ENCODE peak calls at places on chromosomes 3 and 15, in seven cellular contexts. One of them, this sample, is unnamed.

GRCh38 chr3:57797701-57798487 is 41.8 kb downstream of the SLMAP start:
- DNase-seq in stimulated activated CD4-positive, alpha-beta T cell treated with anti-CD3 and anti-CD28 coated beads, Interleukin-1b, Interleukin-23, amount 100 ng/mL, for 24 hours: no peak
- DNase-seq in progenitor cell of endocrine pancreas: no peak
- DNase-seq in transverse colon: no peak
- DNase-seq in iPS-NIHi11: no peak
- DNase-seq in GM18507: no peak
- DNase-seq in activated CD4-positive, alpha-beta T cell treated with anti-CD3 and anti-CD28 coated beads, Interleukin-2, amount 10 ng/mL, durations not matched to agents 7 days and 5 days: no peak
- DNase-seq in this sample: no peak

GRCh38 chr15:34984884-34985630 is 3.0 kb downstream of the ZNF770 start:
- DNase-seq in stimulated activated CD4-positive, alpha-beta T cell treated with anti-CD3 and anti-CD28 coated beads, Interleukin-1b, Interleukin-23, amount 100 ng/mL, for 24 hours: no peak
- DNase-seq in progenitor cell of endocrine pancreas: no peak
- DNase-seq in transverse colon: no peak
- DNase-seq in iPS-NIHi11: no peak
- DNase-seq in GM18507: no peak
- DNase-seq in activated CD4-positive, alpha-beta T cell treated with anti-CD3 and anti-CD28 coated beads, Interleukin-2, amount 10 ng/mL, durations not matched to agents 7 days and 5 days: no peak
- DNase-seq in this sample: no peak

GRCh38 chr3:101840066-101840465 is 9.2 kb upstream of the NFKBIZ start:
- DNase-seq in stimulated activated CD4-positive, alpha-beta T cell treated with anti-CD3 and anti-CD28 coated beads, Interleukin-1b, Interleukin-23, amount 100 ng/mL, for 24 hours: no peak
- DNase-seq in progenitor cell of endocrine pancreas: no peak
- DNase-seq in transverse colon: no peak
- DNase-seq in iPS-NIHi11: no peak
- DNase-seq in GM18507: no peak
- DNase-seq in activated CD4-positive, alpha-beta T cell treated with anti-CD3 and anti-CD28 coated beads, Interleukin-2, amount 10 ng/mL, durations not matched to agents 7 days and 5 days: no peak
- DNase-seq in this sample: no peak

GRCh38 chr3:15630646-15631350 is 29.3 kb downstream of the BTD start:
- DNase-seq in stimulated activated CD4-positive, alpha-beta T cell treated with anti-CD3 and anti-CD28 coated beads, Interleukin-1b, Interleukin-23, amount 100 ng/mL, for 24 hours: no peak
- DNase-seq in progenitor cell of endocrine pancreas: no peak
- DNase-seq in transverse colon: no peak
- DNase-seq in iPS-NIHi11: no peak
- DNase-seq in GM18507: no peak
- DNase-seq in activated CD4-positive, alpha-beta T cell treated with anti-CD3 and anti-CD28 coated beads, Interleukin-2, amount 10 ng/mL, durations not matched to agents 7 days and 5 days: no peak
- DNase-seq in this sample: peak; percentile 84

GRCh38 chr3:170741756-170742530 is 128.1 kb downstream of the RPL22L1 start:
- DNase-seq in stimulated activated CD4-positive, alpha-beta T cell treated with anti-CD3 and anti-CD28 coated beads, Interleukin-1b, Interleukin-23, amount 100 ng/mL, for 24 hours: no peak
- DNase-seq in progenitor cell of endocrine pancreas: no peak
- DNase-seq in transverse colon: no peak
- DNase-seq in iPS-NIHi11: no peak
- DNase-seq in GM18507: no peak
- DNase-seq in activated CD4-positive, alpha-beta T cell treated with anti-CD3 and anti-CD28 coated beads, Interleukin-2, amount 10 ng/mL, durations not matched to agents 7 days and 5 days: no peak
- DNase-seq in this sample: no peak

GRCh38 chr15:60573936-60574335 is 95.0 kb upstream of the ICE2 start:
- DNase-seq in stimulated activated CD4-positive, alpha-beta T cell treated with anti-CD3 and anti-CD28 coated beads, Interleukin-1b, Interleukin-23, amount 100 ng/mL, for 24 hours: no peak
- DNase-seq in progenitor cell of endocrine pancreas: no peak
- DNase-seq in transverse colon: peak; percentile 54
- DNase-seq in iPS-NIHi11: no peak
- DNase-seq in GM18507: no peak
- DNase-seq in activated CD4-positive, alpha-beta T cell treated with anti-CD3 and anti-CD28 coated beads, Interleukin-2, amount 10 ng/mL, durations not matched to agents 7 days and 5 days: peak; percentile 32
- DNase-seq in this sample: no peak

GRCh38 chr15:68550498-68551295 is 28.1 kb upstream of the CORO2B start:
- DNase-seq in stimulated activated CD4-positive, alpha-beta T cell treated with anti-CD3 and anti-CD28 coated beads, Interleukin-1b, Interleukin-23, amount 100 ng/mL, for 24 hours: peak; percentile 54
- DNase-seq in progenitor cell of endocrine pancreas: peak; percentile 78
- DNase-seq in transverse colon: peak; percentile 78
- DNase-seq in iPS-NIHi11: peak; percentile 82
- DNase-seq in GM18507: peak; percentile 49
- DNase-seq in activated CD4-positive, alpha-beta T cell treated with anti-CD3 and anti-CD28 coated beads, Interleukin-2, amount 10 ng/mL, durations not matched to agents 7 days and 5 days: peak; percentile 80
- DNase-seq in this sample: peak; percentile 43

GRCh38 chr3:171829841-171830559 is 13.1 kb upstream of the TMEM212 start:
- DNase-seq in stimulated activated CD4-positive, alpha-beta T cell treated with anti-CD3 and anti-CD28 coated beads, Interleukin-1b, Interleukin-23, amount 100 ng/mL, for 24 hours: no peak
- DNase-seq in progenitor cell of endocrine pancreas: peak; percentile 36
- DNase-seq in transverse colon: peak; percentile 72
- DNase-seq in iPS-NIHi11: peak; percentile 79
- DNase-seq in GM18507: no peak
- DNase-seq in activated CD4-positive, alpha-beta T cell treated with anti-CD3 and anti-CD28 coated beads, Interleukin-2, amount 10 ng/mL, durations not matched to agents 7 days and 5 days: no peak
- DNase-seq in this sample: peak; percentile 84

GRCh38 chr15:78906310-78906608 is 33.6 kb downstream of the MORF4L1 start:
- DNase-seq in stimulated activated CD4-positive, alpha-beta T cell treated with anti-CD3 and anti-CD28 coated beads, Interleukin-1b, Interleukin-23, amount 100 ng/mL, for 24 hours: no peak
- DNase-seq in progenitor cell of endocrine pancreas: no peak
- DNase-seq in transverse colon: no peak
- DNase-seq in iPS-NIHi11: no peak
- DNase-seq in GM18507: no peak
- DNase-seq in activated CD4-positive, alpha-beta T cell treated with anti-CD3 and anti-CD28 coated beads, Interleukin-2, amount 10 ng/mL, durations not matched to agents 7 days and 5 days: no peak
- DNase-seq in this sample: peak; percentile 13

GRCh38 chr3:67292356-67293225 is 294.5 kb downstream of the KBTBD8 start:
- DNase-seq in stimulated activated CD4-positive, alpha-beta T cell treated with anti-CD3 and anti-CD28 coated beads, Interleukin-1b, Interleukin-23, amount 100 ng/mL, for 24 hours: no peak
- DNase-seq in progenitor cell of endocrine pancreas: no peak
- DNase-seq in transverse colon: peak; percentile 16
- DNase-seq in iPS-NIHi11: no peak
- DNase-seq in GM18507: no peak
- DNase-seq in activated CD4-positive, alpha-beta T cell treated with anti-CD3 and anti-CD28 coated beads, Interleukin-2, amount 10 ng/mL, durations not matched to agents 7 days and 5 days: no peak
- DNase-seq in this sample: no peak

GRCh38 chr3:105700575-105700974 is 168.2 kb downstream of the CBLB start:
- DNase-seq in stimulated activated CD4-positive, alpha-beta T cell treated with anti-CD3 and anti-CD28 coated beads, Interleukin-1b, Interleukin-23, amount 100 ng/mL, for 24 hours: no peak
- DNase-seq in progenitor cell of endocrine pancreas: no peak
- DNase-seq in transverse colon: no peak
- DNase-seq in iPS-NIHi11: no peak
- DNase-seq in GM18507: no peak
- DNase-seq in activated CD4-positive, alpha-beta T cell treated with anti-CD3 and anti-CD28 coated beads, Interleukin-2, amount 10 ng/mL, durations not matched to agents 7 days and 5 days: no peak
- DNase-seq in this sample: no peak

GRCh38 chr3:188185717-188186236 is 31.8 kb downstream of the LPP start:
- DNase-seq in stimulated activated CD4-positive, alpha-beta T cell treated with anti-CD3 and anti-CD28 coated beads, Interleukin-1b, Interleukin-23, amount 100 ng/mL, for 24 hours: no peak
- DNase-seq in progenitor cell of endocrine pancreas: no peak
- DNase-seq in transverse colon: peak; percentile 62
- DNase-seq in iPS-NIHi11: peak; percentile 47
- DNase-seq in GM18507: no peak
- DNase-seq in activated CD4-positive, alpha-beta T cell treated with anti-CD3 and anti-CD28 coated beads, Interleukin-2, amount 10 ng/mL, durations not matched to agents 7 days and 5 days: peak; percentile 20
- DNase-seq in this sample: no peak

GRCh38 chr3:192831801-192832347 is 85.8 kb downstream of the MB21D2 start:
- DNase-seq in stimulated activated CD4-positive, alpha-beta T cell treated with anti-CD3 and anti-CD28 coated beads, Interleukin-1b, Interleukin-23, amount 100 ng/mL, for 24 hours: no peak
- DNase-seq in progenitor cell of endocrine pancreas: no peak
- DNase-seq in transverse colon: no peak
- DNase-seq in iPS-NIHi11: no peak
- DNase-seq in GM18507: no peak
- DNase-seq in activated CD4-positive, alpha-beta T cell treated with anti-CD3 and anti-CD28 coated beads, Interleukin-2, amount 10 ng/mL, durations not matched to agents 7 days and 5 days: no peak
- DNase-seq in this sample: no peak

GRCh38 chr3:79729096-79729495 is 38.7 kb downstream of the ROBO1 start:
- DNase-seq in stimulated activated CD4-positive, alpha-beta T cell treated with anti-CD3 and anti-CD28 coated beads, Interleukin-1b, Interleukin-23, amount 100 ng/mL, for 24 hours: no peak
- DNase-seq in progenitor cell of endocrine pancreas: no peak
- DNase-seq in transverse colon: no peak
- DNase-seq in iPS-NIHi11: peak; percentile 32
- DNase-seq in GM18507: no peak
- DNase-seq in activated CD4-positive, alpha-beta T cell treated with anti-CD3 and anti-CD28 coated beads, Interleukin-2, amount 10 ng/mL, durations not matched to agents 7 days and 5 days: no peak
- DNase-seq in this sample: no peak

GRCh38 chr3:13470894-13471574 is 9.1 kb upstream of the HDAC11 start:
- DNase-seq in stimulated activated CD4-positive, alpha-beta T cell treated with anti-CD3 and anti-CD28 coated beads, Interleukin-1b, Interleukin-23, amount 100 ng/mL, for 24 hours: no peak
- DNase-seq in progenitor cell of endocrine pancreas: no peak
- DNase-seq in transverse colon: peak; percentile 45
- DNase-seq in iPS-NIHi11: no peak
- DNase-seq in GM18507: no peak
- DNase-seq in activated CD4-positive, alpha-beta T cell treated with anti-CD3 and anti-CD28 coated beads, Interleukin-2, amount 10 ng/mL, durations not matched to agents 7 days and 5 days: no peak
- DNase-seq in this sample: no peak

GRCh38 chr15:101250931-101251829 is 668 bp downstream of the CHSY1 start:
- DNase-seq in stimulated activated CD4-positive, alpha-beta T cell treated with anti-CD3 and anti-CD28 coated beads, Interleukin-1b, Interleukin-23, amount 100 ng/mL, for 24 hours: no peak
- DNase-seq in progenitor cell of endocrine pancreas: peak; percentile 49
- DNase-seq in transverse colon: no peak
- DNase-seq in iPS-NIHi11: peak; percentile 80
- DNase-seq in GM18507: no peak
- DNase-seq in activated CD4-positive, alpha-beta T cell treated with anti-CD3 and anti-CD28 coated beads, Interleukin-2, amount 10 ng/mL, durations not matched to agents 7 days and 5 days: no peak
- DNase-seq in this sample: no peak

GRCh38 chr15:28020644-28021043 is 78.5 kb downstream of the OCA2 start:
- DNase-seq in stimulated activated CD4-positive, alpha-beta T cell treated with anti-CD3 and anti-CD28 coated beads, Interleukin-1b, Interleukin-23, amount 100 ng/mL, for 24 hours: no peak
- DNase-seq in progenitor cell of endocrine pancreas: no peak
- DNase-seq in transverse colon: no peak
- DNase-seq in iPS-NIHi11: no peak
- DNase-seq in GM18507: no peak
- DNase-seq in activated CD4-positive, alpha-beta T cell treated with anti-CD3 and anti-CD28 coated beads, Interleukin-2, amount 10 ng/mL, durations not matched to agents 7 days and 5 days: no peak
- DNase-seq in this sample: no peak

GRCh38 chr15:51776952-51777574 is 25.7 kb downstream of the TMOD2 start:
- DNase-seq in stimulated activated CD4-positive, alpha-beta T cell treated with anti-CD3 and anti-CD28 coated beads, Interleukin-1b, Interleukin-23, amount 100 ng/mL, for 24 hours: peak; percentile 25
- DNase-seq in progenitor cell of endocrine pancreas: peak; percentile 45
- DNase-seq in transverse colon: peak; percentile 69
- DNase-seq in iPS-NIHi11: peak; percentile 75
- DNase-seq in GM18507: peak; percentile 35
- DNase-seq in activated CD4-positive, alpha-beta T cell treated with anti-CD3 and anti-CD28 coated beads, Interleukin-2, amount 10 ng/mL, durations not matched to agents 7 days and 5 days: peak; percentile 82
- DNase-seq in this sample: peak; percentile 83

GRCh38 chr3:132629928-132630327 is 29.7 kb downstream of the ACAD11 start:
- DNase-seq in stimulated activated CD4-positive, alpha-beta T cell treated with anti-CD3 and anti-CD28 coated beads, Interleukin-1b, Interleukin-23, amount 100 ng/mL, for 24 hours: no peak
- DNase-seq in progenitor cell of endocrine pancreas: no peak
- DNase-seq in transverse colon: no peak
- DNase-seq in iPS-NIHi11: no peak
- DNase-seq in GM18507: no peak
- DNase-seq in activated CD4-positive, alpha-beta T cell treated with anti-CD3 and anti-CD28 coated beads, Interleukin-2, amount 10 ng/mL, durations not matched to agents 7 days and 5 days: no peak
- DNase-seq in this sample: no peak

GRCh38 chr3:132084982-132085381 is 50.2 kb upstream of the CPNE4 start:
- DNase-seq in stimulated activated CD4-positive, alpha-beta T cell treated with anti-CD3 and anti-CD28 coated beads, Interleukin-1b, Interleukin-23, amount 100 ng/mL, for 24 hours: no peak
- DNase-seq in progenitor cell of endocrine pancreas: no peak
- DNase-seq in transverse colon: no peak
- DNase-seq in iPS-NIHi11: no peak
- DNase-seq in GM18507: no peak
- DNase-seq in activated CD4-positive, alpha-beta T cell treated with anti-CD3 and anti-CD28 coated beads, Interleukin-2, amount 10 ng/mL, durations not matched to agents 7 days and 5 days: no peak
- DNase-seq in this sample: no peak

GRCh38 chr3:179837374-179837773 is 184.5 kb downstream of the USP13 start:
- DNase-seq in stimulated activated CD4-positive, alpha-beta T cell treated with anti-CD3 and anti-CD28 coated beads, Interleukin-1b, Interleukin-23, amount 100 ng/mL, for 24 hours: no peak
- DNase-seq in progenitor cell of endocrine pancreas: no peak
- DNase-seq in transverse colon: no peak
- DNase-seq in iPS-NIHi11: no peak
- DNase-seq in GM18507: no peak
- DNase-seq in activated CD4-positive, alpha-beta T cell treated with anti-CD3 and anti-CD28 coated beads, Interleukin-2, amount 10 ng/mL, durations not matched to agents 7 days and 5 days: no peak
- DNase-seq in this sample: no peak

GRCh38 chr15:31302778-31303433 is 23.7 kb upstream of the KLF13 start:
- DNase-seq in stimulated activated CD4-positive, alpha-beta T cell treated with anti-CD3 and anti-CD28 coated beads, Interleukin-1b, Interleukin-23, amount 100 ng/mL, for 24 hours: no peak
- DNase-seq in progenitor cell of endocrine pancreas: no peak
- DNase-seq in transverse colon: no peak
- DNase-seq in iPS-NIHi11: peak; percentile 48
- DNase-seq in GM18507: no peak
- DNase-seq in activated CD4-positive, alpha-beta T cell treated with anti-CD3 and anti-CD28 coated beads, Interleukin-2, amount 10 ng/mL, durations not matched to agents 7 days and 5 days: peak; percentile 6
- DNase-seq in this sample: no peak

GRCh38 chr15:26772588-26773484 is at the start of gene GABRB3:
- DNase-seq in stimulated activated CD4-positive, alpha-beta T cell treated with anti-CD3 and anti-CD28 coated beads, Interleukin-1b, Interleukin-23, amount 100 ng/mL, for 24 hours: no peak
- DNase-seq in progenitor cell of endocrine pancreas: peak; percentile 55
- DNase-seq in transverse colon: no peak
- DNase-seq in iPS-NIHi11: peak; percentile 84
- DNase-seq in GM18507: no peak
- DNase-seq in activated CD4-positive, alpha-beta T cell treated with anti-CD3 and anti-CD28 coated beads, Interleukin-2, amount 10 ng/mL, durations not matched to agents 7 days and 5 days: no peak
- DNase-seq in this sample: no peak